ENCODE peak calls at places on chromosomes 6 and 20, in six cellular contexts. J is astrocyte, O is endodermal cell, C is dorsolateral prefrontal cortex, Y is uterus, Z is left ventricle myocardium inferior. M is an unnamed sample. For H3K27me3, the result is how much of the 10 kb centered on the place peaks cover.

GRCh38 chr6:130968486-130968885 is 94.6 kb downstream of the EPB41L2 start:
- DNase-seq in J (peak), O (no peak), C (no peak), Y (no peak), Z (no peak), M (no peak)

GRCh38 chr6:424741-425417 is 33.3 kb downstream of the IRF4 start:
- DNase-seq in J (no peak), O (no peak), C (no peak), Y (no peak), Z (no peak), M (no peak)

GRCh38 chr6:144637535-144637934 is 352.4 kb downstream of the UTRN start:
- DNase-seq in J (no peak), O (no peak), C (no peak), Y (no peak), Z (no peak), M (no peak)

GRCh38 chr6:111861321-111861938 is 11.8 kb downstream of the FYN start:
- DNase-seq in J (no peak), O (no peak), C (no peak), Y (no peak), Z (no peak), M (no peak)

GRCh38 chr6:136510299-136510698 is 39.9 kb downstream of the MAP7 start:
- DNase-seq in J (no peak), O (no peak), C (no peak), Y (no peak), Z (no peak), M (no peak)

GRCh38 chr6:4853782-4854511 is 77.7 kb downstream of the CDYL start:
- DNase-seq in J (peak), O (no peak), C (no peak), Y (no peak), Z (no peak), M (no peak)

GRCh38 chr6:50815436-50816114 is 3.1 kb upstream of the TFAP2B start:
- DNase-seq in J (no peak), O (no peak), C (no peak), Y (no peak), Z (no peak), M (peak)

GRCh38 chr6:93419304-93420162 is at the start of gene EPHA7:
- DNase-seq in J (peak), O (peak), C (peak), Y (peak), Z (peak), M (peak)

GRCh38 chr6:40353197-40353966 is 233.8 kb downstream of the LRFN2 start:
- DNase-seq in J (no peak), O (peak), C (no peak), Y (no peak), Z (no peak), M (no peak)

GRCh38 chr20:10643560-10643873 is 30.3 kb downstream of the JAG1 start:
- DNase-seq in J (no peak), O (no peak), C (no peak), Y (no peak), Z (no peak), M (no peak)
- H3K27ac ChIP-seq in J (no peak), O (peak), C (no peak), Y (no peak), Z (peak), M (no peak)

GRCh38 chr20:12358006-12358654 is 440.4 kb downstream of the BTBD3 start:
- DNase-seq in J (no peak), O (peak), C (no peak), Y (no peak), Z (no peak), M (no peak)
- TF ChIP-seq CTCF in J (no peak), O (peak), C (peak), Y (no peak), Z (peak), M (peak)

GRCh38 chr20:40685349-40685748 is 3.7 kb downstream of the MAFB start:
- DNase-seq in J (no peak), O (peak), C (no peak), Y (no peak), Z (no peak), M (no peak)

GRCh38 chr20:40682104-40683045 is 6.7 kb downstream of the MAFB start:
- DNase-seq in J (no peak), O (peak), C (no peak), Y (no peak), Z (peak), M (no peak)

GRCh38 chr20:40681684-40682083 is 7.4 kb downstream of the MAFB start:
- DNase-seq in J (no peak), O (no peak), C (no peak), Y (no peak), Z (no peak), M (no peak)

GRCh38 chr20:40683221-40683893 is 5.7 kb downstream of the MAFB start:
- DNase-seq in J (peak), O (peak), C (no peak), Y (no peak), Z (peak), M (no peak)

DNA sequence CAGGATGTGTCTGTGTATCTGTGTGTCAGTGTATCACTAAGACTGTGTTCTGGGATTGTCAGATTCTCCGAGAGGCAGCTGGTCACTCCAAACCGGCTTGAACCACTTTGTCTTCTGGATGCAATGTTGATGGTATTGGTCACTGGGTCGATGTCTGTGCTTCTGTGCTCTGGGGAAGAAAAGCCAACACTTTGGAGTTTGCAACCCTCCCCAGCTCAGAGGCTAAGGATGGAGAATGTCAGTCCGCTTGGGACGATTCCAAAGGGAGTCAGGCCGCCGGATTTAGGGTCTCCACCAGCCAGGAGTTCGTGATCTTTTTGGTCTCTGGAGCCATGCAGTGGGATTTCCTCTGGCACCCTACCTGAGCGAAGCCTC is 5.2 kb downstream of the MAFB start:
- DNase-seq in J (no peak), O (no peak), C (no peak), Y (no peak), Z (no peak), M (no peak)
- H3K27me3 ChIP-seq in J (half or more), O (half or more), C (under half), Y (under half), Z (half or more), M (half or more)

GRCh38 chr6:88953550-88954386 is 9.7 kb downstream of the RNGTT start:
- DNase-seq in J (no peak), O (no peak), C (no peak), Y (no peak), Z (no peak), M (no peak)
- H3K27ac ChIP-seq in J (no peak), O (no peak), C (no peak), Y (no peak), Z (no peak), M (no peak)

GRCh38 chr6:10419749-10420545 is 5.1 kb upstream of the TFAP2A start:
- DNase-seq in J (no peak), O (no peak), C (no peak), Y (no peak), Z (no peak), M (peak)

GRCh38 chr6:10421508-10422281 is 6.8 kb upstream of the TFAP2A start:
- DNase-seq in J (no peak), O (peak), C (no peak), Y (no peak), Z (no peak), M (no peak)

GRCh38 chr6:10422282-10423034 is 7.6 kb upstream of the TFAP2A start:
- DNase-seq in J (no peak), O (no peak), C (no peak), Y (no peak), Z (no peak), M (no peak)

GRCh38 chr6:10418862-10419748 is 4.2 kb upstream of the TFAP2A start:
- DNase-seq in J (peak), O (peak), C (no peak), Y (no peak), Z (no peak), M (peak)

GRCh38 chr6:10420546-10421507 is 6.0 kb upstream of the TFAP2A start:
- DNase-seq in J (no peak), O (peak), C (no peak), Y (no peak), Z (no peak), M (no peak)
- TF ChIP-seq CTCF in J (no peak), O (peak), C (no peak), Y (no peak), Z (no peak), M (no peak)

GRCh38 chr20:44784688-44785087 is 25.7 kb downstream of the RIMS4 start:
- DNase-seq in J (no peak), O (peak), C (no peak), Y (no peak), Z (no peak), M (no peak)
- H3K27me3 ChIP-seq in J (under half), O (under half), C (under half), Y (under half), Z (under half), M (under half)

DNA sequence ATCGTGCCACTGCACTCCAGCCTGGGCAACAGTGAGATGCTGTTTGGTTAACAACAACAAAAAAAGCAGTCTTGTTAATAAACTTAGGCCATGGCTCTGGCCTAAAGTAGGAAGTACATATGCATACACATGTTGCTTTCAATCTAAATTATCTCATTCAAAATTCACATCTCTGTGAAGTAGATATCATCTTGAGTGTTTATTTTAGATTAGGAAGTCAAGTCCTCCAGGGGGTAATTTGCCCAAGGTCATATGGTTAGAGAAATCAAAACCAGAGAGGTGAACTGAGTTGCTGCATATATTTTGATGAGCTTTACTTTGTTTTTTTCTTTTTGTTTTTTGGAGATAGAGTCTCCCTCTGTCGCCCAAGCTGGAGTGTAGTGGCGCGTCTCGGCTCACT is 52.8 kb downstream of the B4GALT5 start:
- DNase-seq in J (no peak), O (no peak), C (no peak), Y (no peak), Z (no peak), M (no peak)
- H3K27ac ChIP-seq in J (no peak), O (no peak), C (no peak), Y (no peak), Z (no peak), M (no peak)

GRCh38 chr6:104855507-104855906 is 4.2 kb downstream of the HACE1 start:
- DNase-seq in J (peak), O (no peak), C (no peak), Y (no peak), Z (no peak), M (no peak)

GRCh38 chr6:104860221-104860620 is 502 bp upstream of the HACE1 start:
- DNase-seq in J (no peak), O (no peak), C (no peak), Y (no peak), Z (no peak), M (no peak)

GRCh38 chr6:104862456-104862855 is 2.7 kb upstream of the HACE1 start:
- DNase-seq in J (peak), O (no peak), C (no peak), Y (no peak), Z (no peak), M (no peak)

DNA sequence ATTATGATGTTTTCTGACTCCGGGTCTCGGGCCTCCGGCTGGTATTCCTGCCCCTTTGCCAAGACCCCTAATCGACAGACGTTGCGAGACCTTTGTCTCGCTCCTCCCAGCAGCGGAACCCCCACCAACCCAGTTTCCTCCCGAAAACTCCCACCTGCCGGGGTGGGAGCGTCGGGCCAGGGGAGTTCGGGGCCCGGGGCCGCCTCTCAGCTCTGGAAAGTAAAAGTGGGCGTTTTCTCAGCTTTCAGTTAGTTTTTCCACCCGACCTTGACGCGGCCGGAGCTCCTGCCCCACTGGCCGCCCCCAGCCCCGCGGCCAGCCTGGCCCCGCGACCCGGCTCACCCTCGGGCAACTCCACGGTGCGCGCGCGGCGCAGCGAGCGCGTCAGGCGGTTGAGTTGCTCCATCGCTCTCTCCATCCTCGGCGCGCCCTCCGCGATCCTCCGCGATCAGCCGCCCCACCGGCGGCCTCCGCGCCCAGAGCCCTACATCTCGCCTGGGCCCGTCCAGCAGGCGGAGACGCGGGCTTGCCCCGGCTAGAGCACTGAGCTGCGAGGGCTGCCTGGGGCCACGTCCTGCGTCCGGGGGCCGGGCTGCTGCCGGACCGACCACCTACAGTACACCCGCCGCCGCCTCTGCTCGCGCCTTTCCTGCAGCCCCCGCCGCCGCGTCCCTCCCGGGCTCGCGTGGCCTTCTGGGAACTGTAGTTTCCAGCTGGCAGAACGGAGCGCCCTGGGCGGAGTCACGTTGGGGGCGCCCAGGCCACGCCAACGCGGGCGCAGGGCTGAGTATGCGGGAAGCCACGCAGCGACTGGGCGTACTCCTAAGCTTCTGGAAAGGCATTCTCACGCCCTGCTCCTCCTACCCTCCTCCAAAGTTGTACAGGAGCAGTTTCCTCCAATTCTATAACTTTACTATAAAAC is at the start of gene HACE1:
- DNase-seq in J (peak), O (peak), C (peak), Y (peak), Z (peak), M (peak)
- TF ChIP-seq CTCF in J (no peak), O (peak), C (peak), Y (peak), Z (peak), M (peak)

GRCh38 chr20:2692036-2692885 is at the start of gene EBF4:
- DNase-seq in J (no peak), O (peak), C (peak), Y (peak), Z (peak), M (peak)
- H3K27me3 ChIP-seq in J (under half), O (half or more), C (under half), Y (under half), Z (half or more), M (half or more)

GRCh38 chr6:85455627-85456026 is 5.7 kb downstream of the NT5E start:
- DNase-seq in J (no peak), O (no peak), C (no peak), Y (no peak), Z (no peak), M (peak)
- H3K27ac ChIP-seq in J (no peak), O (no peak), C (no peak), Y (peak), Z (no peak), M (no peak)